ENCODE peak calls at places on chromosome 11, in nine cellular contexts. C, U, T, H, K, S, L, P and Y are unnamed samples.

GRCh38 chr11:115930276-115930675 is 426.1 kb upstream of the CADM1 start:
- DNase-seq in C (no peak), U (no peak), T (peak; percentile 50), H (no peak), K (no peak), S (peak; percentile 69), L (no peak), P (peak; percentile 26), Y (no peak)

GRCh38 chr11:72750086-72750485 is 2.1 kb downstream of the ARAP1 start:
- DNase-seq in C (no peak), U (no peak), T (peak; percentile 89), H (peak; percentile 73), K (peak; percentile 21), S (no peak), L (no peak), P (no peak), Y (no peak)

GRCh38 chr11:9137293-9138132 is 46.1 kb upstream of the SCUBE2 start:
- DNase-seq in C (peak; percentile 97), U (peak; percentile 38), T (peak; percentile 82), H (peak; percentile 88), K (peak; percentile 70), S (peak; percentile 95), L (peak; percentile 42), P (peak; percentile 96), Y (peak; percentile 67)

GRCh38 chr11:135033545-135033944 is 621.5 kb upstream of the B3GAT1 start:
- DNase-seq in C (no peak), U (no peak), T (peak; percentile 73), H (no peak), K (no peak), S (peak; percentile 75), L (no peak), P (no peak), Y (no peak)

GRCh38 chr11:1382429-1382828 is 7.3 kb upstream of the BRSK2 start:
- DNase-seq in C (no peak), U (no peak), T (no peak), H (peak; percentile 83), K (no peak), S (no peak), L (no peak), P (no peak), Y (no peak)

GRCh38 chr11:17579451-17579850 is 32.4 kb downstream of the OTOG start:
- DNase-seq in C (no peak), U (no peak), T (no peak), H (peak; percentile 51), K (no peak), S (no peak), L (no peak), P (no peak), Y (no peak)

GRCh38 chr11:62614275-62614674 is 1.2 kb downstream of the ROM1 start:
- DNase-seq in C (no peak), U (no peak), T (peak; percentile 76), H (no peak), K (no peak), S (peak; percentile 86), L (no peak), P (no peak), Y (no peak)

GRCh38 chr11:93054881-93055280 is 85.4 kb downstream of the MTNR1B start:
- DNase-seq in C (no peak), U (no peak), T (no peak), H (no peak), K (no peak), S (peak; percentile 88), L (peak; percentile 83), P (no peak), Y (no peak)

GRCh38 chr11:114019046-114019445 is 40.5 kb upstream of the ZBTB16 start:
- DNase-seq in C (peak; percentile 8), U (no peak), T (no peak), H (no peak), K (no peak), S (no peak), L (no peak), P (no peak), Y (no peak)

GRCh38 chr11:125304876-125305275 is 140.3 kb downstream of the PKNOX2 start:
- DNase-seq in C (no peak), U (no peak), T (no peak), H (no peak), K (no peak), S (no peak), L (no peak), P (no peak), Y (no peak)

GRCh38 chr11:2825886-2826678 is 59.5 kb downstream of the CDKN1C start:
- DNase-seq in C (no peak), U (no peak), T (no peak), H (no peak), K (peak; percentile 74), S (no peak), L (peak; percentile 98), P (no peak), Y (no peak)